ENCODE peak calls at places on chromosomes 4 and X, in four cellular contexts. One of them, this sample, is unnamed.

GRCh38 chr4:680931-681645 is 6.7 kb downstream of the MYL5 start:
- DNase-seq in lower lobe of right lung: peak; percentile 81
- DNase-seq in transverse colon: peak; percentile 83
- DNase-seq in mammary epithelial cell: no peak
- DNase-seq in this sample: no peak

GRCh38 chr4:187516224-187516623 is 479.3 kb upstream of the ZFP42 start:
- DNase-seq in lower lobe of right lung: no peak
- DNase-seq in transverse colon: no peak
- DNase-seq in mammary epithelial cell: no peak
- DNase-seq in this sample: no peak

GRCh38 chr4:110609044-110609750 is 13.7 kb downstream of the PITX2 start:
- DNase-seq in lower lobe of right lung: no peak
- DNase-seq in transverse colon: no peak
- DNase-seq in mammary epithelial cell: no peak
- DNase-seq in this sample: no peak

GRCh38 chr4:102057122-102057521 is 266.6 kb downstream of the BANK1 start:
- DNase-seq in lower lobe of right lung: no peak
- DNase-seq in transverse colon: no peak
- DNase-seq in mammary epithelial cell: no peak
- DNase-seq in this sample: no peak

GRCh38 chr4:61312526-61312925 is 112.4 kb downstream of the ADGRL3 start:
- DNase-seq in lower lobe of right lung: no peak
- DNase-seq in transverse colon: no peak
- DNase-seq in mammary epithelial cell: peak; percentile 73
- DNase-seq in this sample: no peak

GRCh38 chrX:47585273-47585672 is 3.0 kb downstream of the TIMP1 start:
- DNase-seq in lower lobe of right lung: no peak
- DNase-seq in transverse colon: no peak
- DNase-seq in mammary epithelial cell: no peak
- DNase-seq in this sample: no peak

GRCh38 chr4:27094224-27094623 is 233.6 kb downstream of the STIM2 start:
- DNase-seq in lower lobe of right lung: no peak
- DNase-seq in transverse colon: no peak
- DNase-seq in mammary epithelial cell: no peak
- DNase-seq in this sample: no peak

GRCh38 chrX:72348247-72348979 is 42.7 kb upstream of the CITED1 start:
- DNase-seq in lower lobe of right lung: no peak
- DNase-seq in transverse colon: no peak
- DNase-seq in mammary epithelial cell: no peak
- DNase-seq in this sample: no peak

GRCh38 chr4:18020145-18020670 is 1.3 kb downstream of the LCORL start:
- DNase-seq in lower lobe of right lung: no peak
- DNase-seq in transverse colon: peak; percentile 19
- DNase-seq in mammary epithelial cell: peak; percentile 13
- DNase-seq in this sample: no peak

GRCh38 chr4:56181140-56181950 is 205.9 kb downstream of the AASDH start:
- DNase-seq in lower lobe of right lung: no peak
- DNase-seq in transverse colon: no peak
- DNase-seq in mammary epithelial cell: peak; percentile 34
- DNase-seq in this sample: no peak

GRCh38 chr4:118865091-118865708 is 23.5 kb upstream of the SYNPO2 start:
- DNase-seq in lower lobe of right lung: no peak
- DNase-seq in transverse colon: peak; percentile 20
- DNase-seq in mammary epithelial cell: peak; percentile 78
- DNase-seq in this sample: peak; percentile 72

GRCh38 chr4:128660361-128660964 is 149.0 kb upstream of the JADE1 start:
- DNase-seq in lower lobe of right lung: no peak
- DNase-seq in transverse colon: no peak
- DNase-seq in mammary epithelial cell: peak; percentile 21
- DNase-seq in this sample: no peak

GRCh38 chr4:173547889-173548288 is 17.9 kb upstream of the HAND2 start:
- DNase-seq in lower lobe of right lung: no peak
- DNase-seq in transverse colon: no peak
- DNase-seq in mammary epithelial cell: no peak
- DNase-seq in this sample: no peak

GRCh38 chr4:102789317-102789717 is 28.5 kb upstream of the MANBA start:
- DNase-seq in lower lobe of right lung: no peak
- DNase-seq in transverse colon: no peak
- DNase-seq in mammary epithelial cell: peak; percentile 64
- DNase-seq in this sample: no peak

GRCh38 chr4:84708406-84709135 is 125.6 kb downstream of the CDS1 start:
- DNase-seq in lower lobe of right lung: no peak
- DNase-seq in transverse colon: no peak
- DNase-seq in mammary epithelial cell: no peak
- DNase-seq in this sample: no peak

GRCh38 chr4:630661-631060 is 5.3 kb downstream of the PDE6B start:
- DNase-seq in lower lobe of right lung: no peak
- DNase-seq in transverse colon: no peak
- DNase-seq in mammary epithelial cell: no peak
- DNase-seq in this sample: no peak

GRCh38 chrX:16148896-16149295 is 18.4 kb upstream of the MAGEB17 start:
- DNase-seq in lower lobe of right lung: no peak
- DNase-seq in transverse colon: no peak
- DNase-seq in mammary epithelial cell: peak; percentile 75
- DNase-seq in this sample: peak; percentile 16

GRCh38 chr4:172207258-172207657 is 394.1 kb downstream of the GALNTL6 start:
- DNase-seq in lower lobe of right lung: no peak
- DNase-seq in transverse colon: no peak
- DNase-seq in mammary epithelial cell: no peak
- DNase-seq in this sample: no peak

GRCh38 chr4:148029781-148030180 is 297.9 kb downstream of the ARHGAP10 start:
- DNase-seq in lower lobe of right lung: no peak
- DNase-seq in transverse colon: no peak
- DNase-seq in mammary epithelial cell: no peak
- DNase-seq in this sample: no peak

GRCh38 chr4:25549413-25549812 is 106.2 kb upstream of the SLC34A2 start:
- DNase-seq in lower lobe of right lung: no peak
- DNase-seq in transverse colon: no peak
- DNase-seq in mammary epithelial cell: no peak
- DNase-seq in this sample: no peak
- TF ChIP-seq CTCF in lower lobe of right lung: no peak
- TF ChIP-seq CTCF in transverse colon: no peak
- TF ChIP-seq CTCF in mammary epithelial cell: no peak
- TF ChIP-seq CTCF in this sample: no peak

GRCh38 chr4:101044766-101045165 is 302.6 kb downstream of the PPP3CA start:
- DNase-seq in lower lobe of right lung: no peak
- DNase-seq in transverse colon: no peak
- DNase-seq in mammary epithelial cell: no peak
- DNase-seq in this sample: no peak
- H3K27ac ChIP-seq in lower lobe of right lung: no peak overlapping the region
- H3K27ac ChIP-seq in transverse colon: no peak overlapping the region
- H3K27ac ChIP-seq in mammary epithelial cell: no peak overlapping the region
- H3K27ac ChIP-seq in this sample: no peak overlapping the region

GRCh38 chr4:73734405-73735070 is 5.8 kb upstream of the CXCL8 start:
- DNase-seq in lower lobe of right lung: no peak
- DNase-seq in transverse colon: no peak
- DNase-seq in mammary epithelial cell: peak; percentile 33
- DNase-seq in this sample: no peak
- TF ChIP-seq CTCF in lower lobe of right lung: no peak
- TF ChIP-seq CTCF in transverse colon: no peak
- TF ChIP-seq CTCF in mammary epithelial cell: no peak
- TF ChIP-seq CTCF in this sample: no peak

DNA sequence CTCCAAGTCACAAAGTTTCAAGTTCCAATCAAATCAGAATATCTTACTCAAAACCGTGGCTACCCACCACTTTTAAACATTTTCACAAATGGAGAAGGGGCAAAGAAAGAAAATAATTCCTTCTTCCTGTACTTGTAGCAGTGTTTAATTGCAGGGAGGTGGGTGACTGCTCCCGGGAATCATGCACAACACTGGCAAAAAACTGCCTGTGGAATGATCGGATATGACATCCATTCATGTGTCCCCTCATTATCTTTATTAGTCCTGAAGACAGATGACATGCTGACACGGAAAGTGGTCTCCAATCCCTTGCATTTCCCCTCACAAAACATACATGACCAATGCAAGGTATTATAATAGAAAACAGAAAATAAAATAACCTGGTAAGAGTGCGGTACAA is 2.0 kb downstream of the TSPAN5 start:
- DNase-seq in lower lobe of right lung: no peak
- DNase-seq in transverse colon: no peak
- DNase-seq in mammary epithelial cell: no peak
- DNase-seq in this sample: no peak
- H3K27ac ChIP-seq in lower lobe of right lung: no peak overlapping the region
- H3K27ac ChIP-seq in transverse colon: no peak overlapping the region
- H3K27ac ChIP-seq in mammary epithelial cell: peak overlapping the region; percentile 53
- H3K27ac ChIP-seq in this sample: no peak overlapping the region

GRCh38 chrX:12076046-12076445 is 62.2 kb upstream of the FRMPD4 start:
- DNase-seq in lower lobe of right lung: no peak
- DNase-seq in transverse colon: no peak
- DNase-seq in mammary epithelial cell: peak; percentile 26
- DNase-seq in this sample: no peak

DNA sequence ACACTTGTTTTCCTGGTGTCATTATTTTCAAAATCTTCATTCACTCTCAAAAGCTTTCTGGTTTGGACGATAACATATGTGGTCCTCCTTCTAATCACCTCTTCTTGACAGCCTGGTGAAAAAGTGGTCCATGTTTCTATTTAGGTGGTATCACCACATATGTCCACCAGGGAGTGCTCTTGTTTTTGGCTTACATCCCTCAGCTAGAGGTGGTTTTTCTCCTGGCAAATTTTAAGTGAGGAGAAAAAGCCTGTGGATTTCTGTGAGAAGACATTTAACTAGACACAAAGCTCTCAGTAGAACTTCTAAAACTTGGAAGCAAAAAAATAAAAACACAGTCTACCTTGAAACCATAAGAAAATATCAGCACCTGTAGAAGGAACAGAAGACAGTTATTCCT is 58.0 kb upstream of the FRMPD4 start:
- DNase-seq in lower lobe of right lung: no peak
- DNase-seq in transverse colon: no peak
- DNase-seq in mammary epithelial cell: peak; percentile 46
- DNase-seq in this sample: peak; percentile 8
- TF ChIP-seq CTCF in lower lobe of right lung: peak; percentile 41
- TF ChIP-seq CTCF in transverse colon: peak; percentile 24
- TF ChIP-seq CTCF in mammary epithelial cell: peak; percentile 72
- TF ChIP-seq CTCF in this sample: peak; percentile 17

DNA sequence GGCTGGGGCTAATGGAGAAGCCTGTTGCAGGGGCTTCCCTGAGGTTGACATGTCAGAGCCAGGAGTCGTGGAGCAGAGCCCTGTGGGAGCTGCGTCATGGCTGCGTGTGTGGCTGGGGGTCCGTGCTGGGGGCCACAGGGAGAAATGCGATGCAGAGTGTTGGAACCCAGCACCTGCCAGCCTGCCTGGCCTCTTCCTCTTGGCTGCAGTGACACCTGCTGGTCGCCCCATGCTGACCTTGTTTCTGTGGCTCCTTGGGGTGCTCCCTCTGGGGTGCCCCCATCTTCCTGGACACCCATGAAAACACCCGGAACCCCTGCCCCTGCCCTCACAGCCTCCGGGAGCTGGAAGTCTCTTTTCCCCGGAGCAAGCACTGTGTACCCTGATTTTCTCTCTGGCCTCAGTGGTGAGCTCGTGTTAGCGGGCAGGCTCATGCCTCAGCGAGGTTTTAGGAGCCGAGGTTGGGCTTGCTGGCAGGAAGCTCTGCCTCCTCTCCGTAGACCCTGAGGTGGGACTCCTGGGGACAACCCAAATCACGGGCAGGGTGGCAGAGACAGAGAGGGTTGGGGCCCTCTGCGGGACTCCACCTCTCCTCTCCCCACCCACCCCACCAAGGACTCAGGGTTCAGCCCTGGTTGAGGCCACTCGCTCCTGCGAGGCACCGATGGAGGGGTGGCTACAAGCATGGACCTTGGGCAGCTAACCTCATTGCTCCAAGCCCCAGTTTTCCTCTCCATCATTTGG is 103.8 kb downstream of the SORCS2 start:
- DNase-seq in lower lobe of right lung: no peak
- DNase-seq in transverse colon: peak; percentile 24
- DNase-seq in mammary epithelial cell: peak; percentile 19
- DNase-seq in this sample: peak; percentile 24
- H3K27ac ChIP-seq in lower lobe of right lung: no peak overlapping the region
- H3K27ac ChIP-seq in transverse colon: no peak overlapping the region
- H3K27ac ChIP-seq in mammary epithelial cell: no peak overlapping the region
- H3K27ac ChIP-seq in this sample: no peak overlapping the region

GRCh38 chr4:72286185-72286584 is 254.4 kb downstream of the NPFFR2 start:
- DNase-seq in lower lobe of right lung: no peak
- DNase-seq in transverse colon: no peak
- DNase-seq in mammary epithelial cell: peak; percentile 11
- DNase-seq in this sample: peak; percentile 24
- TF ChIP-seq CTCF in lower lobe of right lung: no peak
- TF ChIP-seq CTCF in transverse colon: peak; percentile 8
- TF ChIP-seq CTCF in mammary epithelial cell: peak; percentile 37
- TF ChIP-seq CTCF in this sample: peak; percentile 9

GRCh38 chr4:122787940-122788339 is 38.7 kb upstream of the FGF2 start:
- DNase-seq in lower lobe of right lung: no peak
- DNase-seq in transverse colon: no peak
- DNase-seq in mammary epithelial cell: no peak
- DNase-seq in this sample: no peak
- H3K27ac ChIP-seq in lower lobe of right lung: no peak overlapping the region
- H3K27ac ChIP-seq in transverse colon: no peak overlapping the region
- H3K27ac ChIP-seq in mammary epithelial cell: no peak overlapping the region
- H3K27ac ChIP-seq in this sample: no peak overlapping the region

This sample was measured in RWPE1.